ENCODE peak calls at places on chromosomes 4 and X, in eight cellular contexts. U, X, J, Y, I, T, K and Q are unnamed samples.

GRCh38 chr4:57424231-57424897 is 314.2 kb upstream of the IGFBP7 start:
- DNase-seq in U (no peak), J (no peak), T (peak; percentile 1), Y (no peak), I (no peak), K (no peak), X (peak; percentile 97), Q (peak; percentile 93)

GRCh38 chr4:5636766-5637670 is 71.3 kb downstream of the EVC2 start:
- DNase-seq in I (no peak), Y (no peak), X (peak; percentile 5), K (no peak), T (no peak), U (no peak), J (no peak), Q (no peak)

GRCh38 chr4:8238515-8239053 is 31.0 kb upstream of the HTRA3 start:
- DNase-seq in X (no peak), U (no peak), K (no peak), Y (no peak), T (no peak), I (no peak), J (no peak), Q (no peak)

GRCh38 chrX:17613979-17614572 is 123.2 kb upstream of the SCML1 start:
- DNase-seq in T (no peak), Y (no peak), U (no peak), K (no peak), J (no peak), I (no peak), X (peak; percentile 88), Q (peak; percentile 82)

GRCh38 chr4:3422808-3423297 is 18.9 kb upstream of the HGFAC start:
- DNase-seq in K (no peak), J (peak; percentile 44), X (no peak), U (no peak), Y (no peak), T (no peak), I (no peak), Q (no peak)

GRCh38 chrX:81174286-81174685 is 27.4 kb downstream of the HMGN5 start:
- DNase-seq in I (no peak), T (no peak), K (no peak), U (no peak), Y (no peak), J (no peak), X (peak; percentile 6), Q (peak; percentile 1)

GRCh38 chrX:131734621-131735020 is 190.7 kb downstream of the OR13H1 start:
- DNase-seq in Y (no peak), J (peak; percentile 71), K (peak; percentile 93), T (no peak), I (no peak), U (no peak), X (peak; percentile 61), Q (peak; percentile 74)

GRCh38 chrX:107629533-107629909 is 1.2 kb downstream of the PRPS1 start:
- DNase-seq in T (no peak), K (no peak), X (peak; percentile 39), J (no peak), Y (no peak), U (no peak), I (no peak), Q (no peak)

GRCh38 chr4:122758033-122758432 is 25.5 kb downstream of the BBS12 start:
- DNase-seq in J (no peak), I (no peak), Y (no peak), X (no peak), T (no peak), K (no peak), U (no peak), Q (no peak)

GRCh38 chrX:15929231-15929630 is 74.6 kb upstream of the AP1S2 start:
- DNase-seq in T (no peak), Y (no peak), X (peak; percentile 24), U (no peak), J (no peak), I (no peak), K (no peak), Q (no peak)

GRCh38 chrX:15931362-15931761 is 76.7 kb upstream of the AP1S2 start:
- DNase-seq in I (no peak), U (no peak), J (no peak), X (no peak), K (no peak), T (no peak), Y (no peak), Q (no peak)

GRCh38 chrX:15926622-15927021 is 72.0 kb upstream of the AP1S2 start:
- DNase-seq in T (no peak), Y (no peak), J (no peak), U (no peak), I (no peak), K (no peak), X (no peak), Q (no peak)

GRCh38 chrX:15930585-15930984 is 76.0 kb upstream of the AP1S2 start:
- DNase-seq in J (no peak), U (no peak), T (no peak), I (no peak), Y (no peak), K (no peak), X (peak; percentile 48), Q (peak; percentile 29)
- TF ChIP-seq CTCF in J (peak; percentile 22), U (peak; percentile 61), T (peak; percentile 18), I (no peak), Y (no peak), K (no peak), X (peak; percentile 24), Q (peak; percentile 38)

GRCh38 chrX:77622672-77623071 is 163.3 kb downstream of the ATRX start:
- DNase-seq in U (no peak), J (peak; percentile 32), T (no peak), I (no peak), Y (no peak), K (no peak), X (no peak), Q (no peak)

DNA sequence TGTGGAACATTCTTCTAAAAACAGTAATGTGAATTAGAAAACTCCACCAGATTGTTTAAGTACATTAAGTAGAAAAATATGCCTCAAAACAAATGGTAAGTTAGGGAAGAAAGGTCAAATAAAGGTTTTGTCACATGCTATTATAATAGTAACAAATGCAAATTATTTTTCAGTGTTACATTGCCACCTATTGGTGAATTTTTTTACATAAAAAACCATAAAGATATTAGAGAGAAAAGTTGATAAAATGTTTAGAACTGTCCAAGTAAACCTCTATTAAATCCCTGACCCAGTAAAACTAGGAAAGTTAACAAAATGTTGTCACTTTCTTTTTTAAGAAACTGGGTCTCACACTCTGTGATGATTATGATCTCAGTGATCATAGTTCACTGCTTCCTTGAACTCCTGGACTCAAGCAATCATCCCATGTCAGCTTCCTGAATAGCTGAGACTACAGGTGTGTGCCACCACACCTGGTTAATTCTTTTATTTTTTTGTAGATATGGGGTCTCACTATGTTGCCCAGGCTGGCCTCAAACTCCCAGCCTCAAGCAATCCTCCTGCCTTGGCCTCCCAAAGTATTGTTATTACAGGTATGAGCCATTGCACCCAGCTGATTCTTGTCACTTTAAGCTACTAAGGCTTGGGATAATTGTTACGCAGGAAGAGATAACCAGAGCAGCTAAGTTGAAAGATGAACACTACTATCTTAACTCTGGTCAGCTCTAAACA is 157.6 kb downstream of the ATRX start:
- DNase-seq in Y (no peak), X (no peak), I (no peak), U (no peak), T (no peak), K (no peak), J (no peak), Q (no peak)
- TF ChIP-seq CTCF in Y (no peak), X (no peak), I (no peak), U (peak; percentile 38), T (no peak), K (no peak), J (no peak), Q (no peak)

GRCh38 chrX:85084770-85085393 is 81.2 kb downstream of the APOOL start:
- DNase-seq in K (no peak), U (no peak), X (peak; percentile 25), J (no peak), T (no peak), I (no peak), Y (no peak), Q (peak; percentile 12)
- TF ChIP-seq CTCF in K (peak; percentile 36), U (peak; percentile 91), X (peak; percentile 77), J (peak; percentile 83), T (peak; percentile 59), I (peak; percentile 53), Y (no peak), Q (peak; percentile 87)

DNA sequence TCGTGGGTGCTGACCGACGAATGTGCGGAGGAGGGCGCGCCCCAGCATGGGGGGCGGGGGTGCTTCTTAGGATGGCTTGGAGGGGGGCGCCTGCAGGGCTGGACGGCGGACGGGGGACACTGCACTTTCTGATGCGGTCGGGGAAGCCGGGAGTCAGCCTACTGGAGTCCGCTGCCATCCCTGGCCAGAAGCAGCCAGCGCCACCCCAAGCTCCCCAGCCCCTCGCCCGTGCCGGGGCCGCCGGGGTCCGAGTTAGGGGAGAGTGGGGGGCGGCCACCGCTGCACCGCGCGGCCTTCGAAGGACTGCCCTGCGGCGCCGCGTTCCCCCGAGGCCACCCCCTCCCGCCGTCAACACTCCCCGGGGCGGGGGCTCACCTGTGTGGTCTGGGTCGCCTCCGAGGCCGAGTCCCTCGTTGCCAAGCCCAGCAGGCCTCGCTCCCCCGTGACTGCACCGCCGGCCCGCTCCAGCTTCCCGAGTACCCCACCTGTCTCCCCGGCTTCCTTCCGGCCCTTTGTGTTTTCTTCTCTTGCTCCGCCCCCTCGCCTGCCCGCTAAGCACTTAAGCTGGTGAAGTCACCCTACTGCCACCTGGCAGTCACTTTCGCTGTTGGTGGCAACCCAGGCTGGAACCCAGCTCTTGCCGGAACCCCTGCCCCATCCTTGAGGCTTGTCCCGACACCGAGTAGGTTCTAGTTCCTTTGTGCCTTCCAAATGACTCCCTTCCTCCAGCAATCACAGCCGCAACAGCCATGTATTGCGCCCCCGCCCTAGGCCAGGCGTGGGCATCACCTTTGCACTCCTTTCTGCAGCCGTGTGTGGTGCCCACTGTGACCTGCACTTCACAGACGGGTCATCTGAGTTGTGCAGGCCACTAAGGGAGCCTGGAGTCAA is at the start of gene OCIAD2:
- DNase-seq in Y (peak; percentile 43), K (peak; percentile 69), X (peak; percentile 70), U (peak; percentile 70), J (peak; percentile 60), T (no peak), I (no peak), Q (no peak)
- TF ChIP-seq CTCF in Y (no peak), K (no peak), X (no peak), U (no peak), J (peak; percentile 9), T (no peak), I (peak; percentile 7), Q (no peak)

DNA sequence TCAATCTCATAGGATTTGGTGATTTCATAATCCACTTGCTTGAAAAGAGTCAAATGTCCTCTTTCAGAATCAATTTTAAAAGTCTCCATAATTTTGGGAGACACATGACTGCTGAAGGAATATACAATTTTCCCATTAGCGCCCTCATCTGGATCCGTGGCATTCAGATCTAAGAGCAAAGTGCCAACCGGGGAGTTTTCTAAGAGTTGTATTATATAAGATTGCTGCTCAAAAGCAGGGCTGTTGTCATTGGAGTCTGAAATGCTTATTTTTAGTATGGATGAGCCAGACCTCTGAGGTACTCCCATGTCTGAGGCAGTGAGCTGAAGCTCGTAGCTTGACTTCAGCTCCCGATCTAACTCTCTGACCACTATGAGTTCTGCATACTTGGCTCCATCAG is 1.2 kb downstream of the PCDH18 start:
- DNase-seq in J (no peak), X (peak; percentile 30), Y (no peak), T (no peak), U (no peak), I (no peak), K (no peak), Q (no peak)
- TF ChIP-seq CTCF in J (no peak), X (peak; percentile 66), Y (no peak), T (peak; percentile 50), U (peak; percentile 62), I (no peak), K (no peak), Q (peak; percentile 63)